ENCODE peak calls at places on chromosomes 4 and X, in ten cellular contexts. Q is ovary, O is heart left ventricle, S is H1, K is HCT116, F is GM12878, E is adrenal gland, D is GM12891, X is tibial nerve, B is endothelial cell of umbilical vein. I is an unnamed sample.

GRCh38 chrX:109350621-109351020 is 131.3 kb downstream of the GUCY2F start:
- DNase-seq in S (no peak), B (no peak), K (no peak), X (no peak), F (no peak), D (no peak), O (no peak), Q (no peak), E (no peak), I (no peak)

GRCh38 chr4:142322996-142323395 is 523.1 kb downstream of the INPP4B start:
- DNase-seq in D (no peak), X (no peak), O (no peak), F (no peak), S (no peak), K (no peak), Q (no peak), E (no peak), B (no peak), I (no peak)

GRCh38 chr4:58514299-58514698 is 1404.1 kb upstream of the IGFBP7 start:
- DNase-seq in B (no peak), O (no peak), K (no peak), Q (no peak), E (no peak), S (no peak), D (no peak), X (no peak), F (no peak), I (no peak)

GRCh38 chr4:158722291-158722916 is 792 bp downstream of the PPID start:
- DNase-seq in F (peak; percentile 9), D (no peak), O (no peak), Q (no peak), K (no peak), X (no peak), S (no peak), B (peak; percentile 51), E (no peak), I (no peak)

GRCh38 chr4:6723851-6724250 is 7.9 kb downstream of the BLOC1S4 start:
- DNase-seq in S (no peak), X (no peak), Q (no peak), D (no peak), F (no peak), B (no peak), E (peak; percentile 22), K (no peak), O (no peak), I (no peak)

GRCh38 chr4:54063224-54063623 is 1.2 kb downstream of the CHIC2 start:
- DNase-seq in Q (no peak), K (no peak), E (no peak), D (no peak), B (peak; percentile 81), X (no peak), F (no peak), O (no peak), S (no peak), I (no peak)

GRCh38 chr4:748461-748860 is 42.8 kb downstream of the PCGF3 start:
- DNase-seq in S (no peak), F (no peak), K (no peak), E (no peak), D (no peak), B (no peak), O (no peak), X (no peak), Q (no peak), I (no peak)

GRCh38 chr4:3257125-3257690 is 8.2 kb downstream of the MSANTD1 start:
- DNase-seq in S (peak; percentile 39), B (no peak), F (no peak), X (no peak), O (peak; percentile 3), E (peak; percentile 11), K (no peak), D (peak; percentile 34), Q (no peak), I (no peak)

GRCh38 chrX:152206426-152206825 is 68.0 kb upstream of the MAGEA10 start:
- DNase-seq in D (no peak), F (no peak), K (no peak), S (no peak), E (no peak), B (no peak), Q (no peak), X (no peak), O (no peak), I (no peak)

GRCh38 chrX:16838202-16839066 is 31.7 kb downstream of the RBBP7 start:
- DNase-seq in Q (no peak), D (no peak), E (peak; percentile 46), O (peak; percentile 41), B (peak; percentile 85), F (no peak), X (no peak), K (no peak), S (no peak), I (no peak)

GRCh38 chr4:13615162-13615561 is 12.4 kb downstream of the BOD1L1 start:
- DNase-seq in K (no peak), D (no peak), B (no peak), E (no peak), S (no peak), X (no peak), F (no peak), O (no peak), Q (no peak), I (no peak)
- TF ChIP-seq POLR2A in K (no peak), D (no peak), B (no peak), E (no peak), S (no peak), X (no peak), F (no peak), O (no peak), Q (no peak), I (no peak)

GRCh38 chr4:186840222-186840701 is 116.6 kb upstream of the FAT1 start:
- DNase-seq in S (no peak), F (no peak), Q (peak; percentile 54), X (peak; percentile 82), E (no peak), D (no peak), B (no peak), O (peak; percentile 55), K (peak; percentile 81), I (no peak)
- TF ChIP-seq POLR2A in S (no peak), F (no peak), Q (peak; percentile 18), X (no peak), E (no peak), D (no peak), B (no peak), O (no peak), K (peak; percentile 57), I (no peak)

GRCh38 chr4:165207431-165208321 is at the start of gene KLHL2:
- DNase-seq in S (peak; percentile 71), E (peak; percentile 83), X (peak; percentile 43), F (no peak), D (peak; percentile 83), B (peak; percentile 80), K (no peak), Q (peak; percentile 84), O (peak; percentile 86), I (peak; percentile 49)
- TF ChIP-seq POLR2A in S (peak; percentile 71), E (peak; percentile 84), X (peak; percentile 60), F (peak; percentile 57), D (no peak), B (peak; percentile 73), K (peak; percentile 66), Q (no peak), O (no peak), I (peak; percentile 49)

DNA sequence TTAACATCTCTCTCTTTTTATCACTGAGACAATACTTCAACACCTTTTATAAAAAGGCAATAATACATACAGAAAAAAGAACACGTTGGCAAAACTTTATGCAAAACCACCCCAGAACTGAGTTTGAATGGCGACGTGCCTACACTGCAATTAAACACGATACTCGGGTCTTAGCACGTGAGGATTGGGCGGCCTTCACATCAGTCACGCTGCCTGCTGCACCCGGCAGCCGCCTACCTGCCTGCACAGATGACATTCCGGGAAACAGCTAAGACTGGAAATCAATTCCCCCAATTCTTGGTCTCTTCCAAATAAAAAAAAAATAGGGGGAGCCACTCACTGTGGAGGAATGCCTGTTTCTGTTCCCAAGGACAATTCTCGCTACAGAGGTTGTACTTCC is 68.2 kb downstream of the NYX start:
- DNase-seq in D (no peak), B (no peak), O (no peak), K (no peak), Q (no peak), F (no peak), X (no peak), E (no peak), S (no peak), I (no peak)
- TF ChIP-seq POLR2A in D (no peak), B (no peak), O (no peak), K (no peak), Q (no peak), F (no peak), X (no peak), E (no peak), S (no peak), I (no peak)

GRCh38 chr4:12712648-12713339 is 771.3 kb downstream of the RAB28 start:
- DNase-seq in X (no peak), B (no peak), O (no peak), Q (no peak), E (no peak), F (no peak), K (no peak), S (no peak), D (no peak), I (no peak)

DNA sequence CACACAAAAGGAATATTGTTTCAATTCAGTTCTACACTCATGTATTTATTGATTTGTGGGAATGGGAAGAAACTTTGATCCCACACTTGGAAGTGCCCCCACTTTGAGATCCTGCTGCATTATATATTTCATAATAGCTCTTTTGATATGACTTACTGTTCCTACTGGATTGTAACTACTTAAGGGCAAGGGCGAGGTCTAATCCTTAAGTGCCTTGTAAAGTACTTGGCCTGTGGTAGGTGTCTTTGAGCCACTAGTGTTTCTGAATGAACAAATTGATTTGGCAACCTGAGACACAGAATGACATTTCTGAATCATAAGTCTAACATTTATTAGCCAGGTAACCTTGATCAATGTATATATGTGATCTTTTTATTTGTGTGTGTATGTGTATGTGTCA is 767.2 kb downstream of the RAB28 start:
- DNase-seq in Q (no peak), D (no peak), B (no peak), F (no peak), K (no peak), E (no peak), O (no peak), X (no peak), S (no peak), I (no peak)
- TF ChIP-seq POLR2A in Q (no peak), D (no peak), B (no peak), F (no peak), K (no peak), E (no peak), O (no peak), X (no peak), S (no peak), I (no peak)

DNA sequence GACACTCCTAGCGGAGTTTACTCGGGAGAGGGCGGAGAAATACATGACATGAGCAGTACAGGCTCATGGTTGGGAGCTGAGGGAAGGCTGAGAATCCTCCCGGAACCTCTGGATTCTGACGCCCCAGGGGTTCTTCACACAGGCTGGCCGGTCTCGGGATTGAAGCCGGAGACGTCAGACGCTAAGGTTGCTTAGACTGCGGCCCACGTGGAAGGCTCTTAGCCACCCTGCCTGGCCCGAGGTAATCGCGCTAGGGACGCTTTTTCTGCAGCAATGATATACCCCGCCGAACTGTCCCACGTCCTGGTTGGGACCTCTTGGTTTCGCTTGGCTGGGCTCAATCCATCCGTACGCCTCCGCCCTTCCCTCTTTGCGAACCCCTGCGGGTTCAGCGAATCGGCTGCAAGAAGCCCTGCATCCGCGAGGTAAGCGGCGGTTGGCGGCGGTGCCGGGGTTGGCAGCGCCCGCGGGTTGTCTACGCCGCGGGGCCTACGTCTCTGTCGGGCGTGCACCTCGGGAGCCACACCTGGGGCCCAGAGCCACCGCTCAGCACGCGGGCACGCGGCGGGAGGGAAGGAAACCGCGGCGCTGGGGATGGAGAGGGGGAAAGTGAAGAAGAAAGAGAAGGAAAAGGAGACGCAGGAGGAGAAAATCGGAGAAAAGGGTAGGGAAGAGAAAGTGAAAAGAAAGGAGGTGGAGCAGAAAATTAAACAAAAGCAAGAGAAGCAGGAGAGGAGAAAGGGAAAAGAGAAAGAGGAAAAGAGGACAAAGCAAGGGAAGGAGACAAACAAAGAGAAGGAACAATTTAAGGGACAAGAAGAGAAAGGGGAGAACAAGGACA is at the start of gene ARL9:
- DNase-seq in E (peak; percentile 67), B (peak; percentile 61), F (no peak), D (peak; percentile 43), S (peak; percentile 79), X (peak; percentile 11), O (peak; percentile 17), K (no peak), Q (peak; percentile 69), I (peak; percentile 9)
- TF ChIP-seq POLR2A in E (peak; percentile 21), B (no peak), F (peak; percentile 55), D (no peak), S (no peak), X (no peak), O (no peak), K (no peak), Q (no peak), I (no peak)